ENCODE peak calls at places on chromosomes 1 and 21, in ten cellular contexts. O is sigmoid colon; Z is DND-41; G is thoracic aorta; K is CD8-positive, alpha-beta memory T cell; Y is NT2/D1; A is mammary epithelial cell; P is Karpas-422; Q is GM23248; R is cardiac muscle cell. D is an unnamed sample. For H3K27me3, the result is how much of the 10 kb centered on the place peaks cover.

GRCh38 chr1:89780721-89781120 is 40.1 kb upstream of the LRRC8D start:
- DNase-seq in O (no peak), Z (no peak), G (no peak), K (no peak), Y (no peak), A (peak), P (peak), Q (peak), R (no peak), D (no peak)

GRCh38 chr1:200979574-200980451 is 43.7 kb downstream of the KIF21B start:
- DNase-seq in O (no peak), Z (peak), G (no peak), K (peak), Y (peak), A (peak), P (peak), Q (peak), R (no peak), D (peak)

GRCh38 chr1:68291763-68292384 is 59.6 kb upstream of the WLS start:
- DNase-seq in O (no peak), Z (no peak), G (no peak), K (no peak), Y (peak), A (no peak), P (no peak), Q (peak), R (no peak), D (no peak)

GRCh38 chr1:64186138-64186897 is 17.1 kb upstream of the UBE2U start:
- DNase-seq in O (no peak), Z (no peak), G (no peak), K (no peak), Y (no peak), A (no peak), P (no peak), Q (no peak), R (peak), D (no peak)

GRCh38 chr1:198118136-198118535 is 38.7 kb upstream of the NEK7 start:
- DNase-seq in O (peak), Z (no peak), G (peak), K (no peak), Y (no peak), A (peak), P (peak), Q (peak), R (peak), D (no peak)

GRCh38 chr1:24764848-24765247 is 19.6 kb downstream of the CLIC4 start:
- DNase-seq in O (no peak), Z (no peak), G (no peak), K (no peak), Y (no peak), A (no peak), P (no peak), Q (no peak), R (no peak), D (no peak)

GRCh38 chr1:154970631-154971340 is at the start of gene SHC1:
- DNase-seq in O (peak), Z (peak), G (peak), K (no peak), Y (peak), A (peak), P (peak), Q (peak), R (peak), D (peak)

GRCh38 chr1:15154480-15155036 is 1.0 kb downstream of the TMEM51 start:
- DNase-seq in O (peak), Z (no peak), G (no peak), K (no peak), Y (no peak), A (peak), P (no peak), Q (peak), R (peak), D (no peak)

GRCh38 chr1:177589166-177589565 is 380.7 kb downstream of the SEC16B start:
- DNase-seq in O (no peak), Z (no peak), G (no peak), K (no peak), Y (no peak), A (no peak), P (no peak), Q (no peak), R (no peak), D (no peak)

GRCh38 chr1:33111965-33112364 is 31.0 kb downstream of the AZIN2 start:
- DNase-seq in O (no peak), Z (no peak), G (no peak), K (no peak), Y (no peak), A (peak), P (peak), Q (peak), R (no peak), D (no peak)

GRCh38 chr1:19665456-19666138 is 922 bp downstream of the HTR6 start:
- DNase-seq in O (no peak), Z (no peak), G (no peak), K (no peak), Y (no peak), A (no peak), P (no peak), Q (peak), R (no peak), D (peak)

GRCh38 chr1:58430355-58431335 is 115.9 kb downstream of the OMA1 start:
- DNase-seq in O (no peak), Z (no peak), G (no peak), K (no peak), Y (no peak), A (no peak), P (no peak), Q (peak), R (no peak), D (no peak)

GRCh38 chr1:4598561-4598960 is 55.8 kb upstream of the AJAP1 start:
- DNase-seq in O (no peak), Z (no peak), G (no peak), K (no peak), Y (no peak), A (no peak), P (no peak), Q (no peak), R (no peak), D (no peak)

GRCh38 chr1:223731076-223731770 is 18.9 kb downstream of the CAPN2 start:
- DNase-seq in O (peak), Z (no peak), G (peak), K (no peak), Y (no peak), A (no peak), P (no peak), Q (peak), R (peak), D (no peak)

GRCh38 chr1:85496881-85497582 is 32.1 kb upstream of the DDAH1 start:
- DNase-seq in O (no peak), Z (no peak), G (no peak), K (no peak), Y (no peak), A (no peak), P (no peak), Q (peak), R (no peak), D (no peak)

GRCh38 chr1:57897581-57897980 is 473.7 kb upstream of the DAB1 start:
- DNase-seq in O (no peak), Z (no peak), G (no peak), K (no peak), Y (no peak), A (no peak), P (no peak), Q (no peak), R (no peak), D (no peak)

GRCh38 chr1:43711524-43712386 is 4.4 kb downstream of the ST3GAL3 start:
- DNase-seq in O (no peak), Z (no peak), G (no peak), K (no peak), Y (no peak), A (peak), P (no peak), Q (peak), R (no peak), D (no peak)

GRCh38 chr1:33296082-33296458 is 24.8 kb downstream of the A3GALT2 start:
- DNase-seq in O (peak), Z (no peak), G (no peak), K (no peak), Y (no peak), A (no peak), P (no peak), Q (no peak), R (no peak), D (no peak)

GRCh38 chr1:177466286-177466685 is 295.5 kb downstream of the BRINP2 start:
- DNase-seq in O (no peak), Z (no peak), G (no peak), K (no peak), Y (no peak), A (peak), P (no peak), Q (no peak), R (no peak), D (no peak)

GRCh38 chr1:227777156-227777555 is 38.3 kb upstream of the PRSS38 start:
- DNase-seq in O (peak), Z (no peak), G (no peak), K (no peak), Y (no peak), A (no peak), P (no peak), Q (no peak), R (no peak), D (no peak)

GRCh38 chr1:7495894-7496293 is 275.2 kb upstream of the VAMP3 start:
- DNase-seq in O (no peak), Z (no peak), G (no peak), K (no peak), Y (no peak), A (no peak), P (no peak), Q (no peak), R (peak), D (no peak)

GRCh38 chr1:6350416-6351088 is 43.0 kb downstream of the ACOT7 start:
- DNase-seq in O (peak), Z (no peak), G (no peak), K (no peak), Y (no peak), A (peak), P (no peak), Q (no peak), R (no peak), D (no peak)

GRCh38 chr1:25694167-25694566 is 77.6 kb downstream of the MAN1C1 start:
- DNase-seq in O (peak), Z (no peak), G (peak), K (no peak), Y (no peak), A (no peak), P (no peak), Q (peak), R (peak), D (no peak)

GRCh38 chr1:31639543-31639942 is 5.1 kb downstream of the PEF1 start:
- DNase-seq in O (no peak), Z (no peak), G (no peak), K (no peak), Y (no peak), A (peak), P (no peak), Q (peak), R (no peak), D (no peak)

GRCh38 chr1:43232071-43232470 is 37.7 kb upstream of the TMEM125 start:
- DNase-seq in O (no peak), Z (no peak), G (no peak), K (no peak), Y (no peak), A (peak), P (no peak), Q (peak), R (no peak), D (no peak)

GRCh38 chr1:230618537-230618936 is 23.7 kb upstream of the COG2 start:
- DNase-seq in O (no peak), Z (no peak), G (no peak), K (no peak), Y (no peak), A (no peak), P (peak), Q (no peak), R (no peak), D (no peak)

GRCh38 chr1:212359794-212360479 is 54.7 kb downstream of the PACC1 start:
- DNase-seq in O (no peak), Z (no peak), G (no peak), K (no peak), Y (no peak), A (no peak), P (no peak), Q (no peak), R (no peak), D (no peak)

GRCh38 chr1:155882766-155883165 is 23.4 kb downstream of the SYT11 start:
- DNase-seq in O (no peak), Z (no peak), G (no peak), K (no peak), Y (no peak), A (no peak), P (no peak), Q (no peak), R (no peak), D (no peak)

GRCh38 chr1:110426854-110427253 is 19.4 kb upstream of the LAMTOR5 start:
- DNase-seq in O (no peak), Z (no peak), G (no peak), K (no peak), Y (no peak), A (no peak), P (no peak), Q (no peak), R (no peak), D (no peak)

GRCh38 chr1:110428961-110429360 is 21.5 kb upstream of the LAMTOR5 start:
- DNase-seq in O (peak), Z (no peak), G (no peak), K (no peak), Y (no peak), A (no peak), P (no peak), Q (no peak), R (no peak), D (no peak)

GRCh38 chr1:110424699-110425098 is 17.2 kb upstream of the LAMTOR5 start:
- DNase-seq in O (no peak), Z (no peak), G (no peak), K (no peak), Y (no peak), A (no peak), P (no peak), Q (peak), R (no peak), D (no peak)

GRCh38 chr1:110425611-110426152 is 18.2 kb upstream of the LAMTOR5 start:
- DNase-seq in O (peak), Z (no peak), G (no peak), K (no peak), Y (no peak), A (no peak), P (no peak), Q (peak), R (no peak), D (no peak)

DNA sequence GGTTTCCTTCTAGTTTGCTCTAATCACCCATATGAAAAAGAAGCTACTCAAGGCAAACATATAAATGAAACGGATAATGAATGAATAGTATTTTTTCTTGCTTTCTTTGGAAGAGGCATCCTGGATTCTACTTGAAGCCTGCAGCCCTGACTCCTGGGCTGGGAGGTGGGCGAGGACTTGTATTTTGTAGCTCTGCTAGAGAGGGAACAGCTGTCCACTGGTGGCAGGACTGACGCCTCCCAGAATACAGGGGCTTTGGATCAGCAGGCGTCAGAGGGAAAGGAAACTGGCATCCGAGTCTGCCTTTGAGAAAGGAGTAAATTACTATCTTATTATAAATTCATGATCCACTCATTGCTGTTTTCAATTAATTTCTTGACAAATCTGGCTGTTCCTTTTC is 17.7 kb upstream of the LAMTOR5 start:
- DNase-seq in O (peak), Z (no peak), G (no peak), K (no peak), Y (no peak), A (no peak), P (no peak), Q (no peak), R (no peak), D (no peak)
- H3K27me3 ChIP-seq in O (under half), Z (under half), G (under half), K (under half), Y (under half), A (under half), P (under half), Q (under half), R (under half), D (under half)

GRCh38 chr1:92487078-92487605 is 417 bp upstream of the GFI1 start:
- DNase-seq in O (no peak), Z (no peak), G (no peak), K (no peak), Y (no peak), A (no peak), P (no peak), Q (no peak), R (no peak), D (no peak)
- H3K27me3 ChIP-seq in O (half or more), Z (under half), G (under half), K (under half), Y (half or more), A (under half), P (under half), Q (half or more), R (half or more), D (under half)

GRCh38 chr1:153343811-153344717 is 4.6 kb downstream of the PGLYRP4 start:
- DNase-seq in O (no peak), Z (no peak), G (no peak), K (no peak), Y (no peak), A (no peak), P (no peak), Q (no peak), R (no peak), D (peak)

GRCh38 chr1:153343040-153343681 is 5.5 kb downstream of the PGLYRP4 start:
- DNase-seq in O (no peak), Z (no peak), G (no peak), K (no peak), Y (no peak), A (peak), P (no peak), Q (no peak), R (no peak), D (no peak)

GRCh38 chr1:153341431-153341934 is 7.2 kb downstream of the PGLYRP4 start:
- DNase-seq in O (no peak), Z (no peak), G (no peak), K (no peak), Y (no peak), A (no peak), P (no peak), Q (no peak), R (no peak), D (no peak)

GRCh38 chr1:153340356-153340755 is 8.3 kb downstream of the PGLYRP4 start:
- DNase-seq in O (no peak), Z (no peak), G (no peak), K (no peak), Y (no peak), A (no peak), P (no peak), Q (no peak), R (no peak), D (no peak)

DNA sequence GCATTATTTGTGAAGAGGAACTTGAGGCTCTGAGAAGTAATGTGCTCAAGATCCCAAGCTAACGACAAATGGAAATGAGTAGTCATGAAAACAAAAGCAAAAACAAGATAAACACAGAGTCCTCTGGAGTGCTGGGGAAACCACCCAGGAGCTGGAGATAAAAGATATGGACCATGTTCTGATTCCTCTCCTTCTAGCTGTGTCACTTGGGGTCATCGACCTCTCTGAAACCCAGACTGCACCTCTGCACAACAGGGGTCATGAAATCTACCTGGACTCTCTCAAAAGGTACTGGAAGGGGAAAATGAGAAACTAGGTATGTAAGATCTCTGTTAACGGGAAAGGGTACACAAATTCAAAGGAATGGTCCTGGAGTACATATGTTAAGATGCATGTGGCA is 6.5 kb downstream of the PGLYRP4 start:
- DNase-seq in O (no peak), Z (no peak), G (no peak), K (no peak), Y (no peak), A (no peak), P (no peak), Q (no peak), R (no peak), D (no peak)
- H3K27me3 ChIP-seq in O (under half), Z (under half), G (under half), K (under half), Y (under half), A (under half), P (under half), Q (under half), R (under half), D (under half)

GRCh38 chr1:218165687-218166088 is 119.4 kb upstream of the RRP15 start:
- DNase-seq in O (no peak), Z (no peak), G (no peak), K (no peak), Y (no peak), A (no peak), P (peak), Q (no peak), R (no peak), D (no peak)

GRCh38 chr1:218171302-218171893 is 113.7 kb upstream of the RRP15 start:
- DNase-seq in O (no peak), Z (no peak), G (no peak), K (no peak), Y (peak), A (peak), P (peak), Q (peak), R (peak), D (no peak)
- H3K27me3 ChIP-seq in O (under half), Z (under half), G (under half), K (under half), Y (under half), A (under half), P (under half), Q (half or more), R (under half), D (under half)

GRCh38 chr1:162015196-162015595 is 8.5 kb downstream of the OLFML2B start:
- DNase-seq in O (no peak), Z (no peak), G (no peak), K (no peak), Y (no peak), A (no peak), P (no peak), Q (no peak), R (no peak), D (no peak)

GRCh38 chr1:162013289-162013688 is 10.4 kb downstream of the OLFML2B start:
- DNase-seq in O (no peak), Z (no peak), G (no peak), K (no peak), Y (no peak), A (no peak), P (no peak), Q (no peak), R (no peak), D (no peak)

GRCh38 chr1:162016616-162017015 is 7.1 kb downstream of the OLFML2B start:
- DNase-seq in O (no peak), Z (no peak), G (no peak), K (no peak), Y (no peak), A (peak), P (no peak), Q (peak), R (no peak), D (no peak)

GRCh38 chr1:162011337-162012012 is 12.2 kb downstream of the OLFML2B start:
- DNase-seq in O (peak), Z (no peak), G (no peak), K (no peak), Y (no peak), A (no peak), P (no peak), Q (no peak), R (peak), D (no peak)

DNA sequence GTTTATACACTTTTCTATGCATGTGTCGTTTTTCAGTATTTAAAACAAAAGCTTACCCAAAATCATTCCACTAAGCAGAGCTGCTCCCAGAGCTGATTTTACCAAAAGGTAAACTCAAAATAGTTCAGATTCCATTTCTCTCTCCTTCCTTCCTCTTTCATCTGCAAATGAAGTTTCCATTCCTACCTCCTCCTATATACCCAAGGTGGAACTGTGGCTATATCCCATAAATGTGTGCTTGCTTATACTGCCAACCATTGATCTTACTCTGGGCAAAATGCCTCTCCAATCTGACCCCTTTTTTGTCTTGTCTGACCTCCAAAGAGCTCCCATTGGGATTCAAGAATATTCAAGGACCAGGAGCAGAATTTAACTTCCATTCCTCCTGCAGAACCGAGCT is 9.5 kb downstream of the OLFML2B start:
- DNase-seq in O (no peak), Z (no peak), G (no peak), K (no peak), Y (peak), A (no peak), P (no peak), Q (no peak), R (no peak), D (no peak)
- H3K27me3 ChIP-seq in O (under half), Z (under half), G (under half), K (under half), Y (under half), A (under half), P (under half), Q (under half), R (under half), D (under half)

GRCh38 chr21:41602511-41602910 is 94.6 kb upstream of the TMPRSS2 start:
- DNase-seq in O (peak), Z (no peak), G (no peak), K (no peak), Y (no peak), A (no peak), P (no peak), Q (no peak), R (no peak), D (no peak)
- H3K27me3 ChIP-seq in O (under half), Z (under half), G (under half), K (under half), Y (under half), A (under half), P (under half), Q (under half), R (under half), D (under half)

D was measured in K562.